ENCODE peak calls at places on chromosomes 11 and 22, in eight cellular contexts. One of them, this sample, is unnamed.

GRCh38 chr11:72752088-72752914 is at the start of gene ARAP1:
- DNase-seq in psoas muscle: peak
- DNase-seq in body of pancreas: peak
- DNase-seq in astrocyte of the cerebellum: no peak
- DNase-seq in HFF-Myc: no peak
- DNase-seq in left ventricle myocardium inferior: peak
- DNase-seq in ascending aorta: peak
- DNase-seq in thoracic aorta: peak
- DNase-seq in this sample: peak

GRCh38 chr22:49807780-49808708 is 19.6 kb downstream of the BRD1 start:
- DNase-seq in body of pancreas: no peak
- DNase-seq in left ventricle myocardium inferior: no peak
- DNase-seq in psoas muscle: no peak
- DNase-seq in HFF-Myc: no peak
- DNase-seq in ascending aorta: no peak
- DNase-seq in astrocyte of the cerebellum: no peak
- DNase-seq in thoracic aorta: no peak
- DNase-seq in this sample: no peak

GRCh38 chr11:72389116-72389515 is 45.2 kb downstream of the CLPB start:
- DNase-seq in body of pancreas: no peak
- DNase-seq in ascending aorta: no peak
- DNase-seq in astrocyte of the cerebellum: no peak
- DNase-seq in psoas muscle: no peak
- DNase-seq in HFF-Myc: no peak
- DNase-seq in thoracic aorta: no peak
- DNase-seq in left ventricle myocardium inferior: no peak
- DNase-seq in this sample: no peak

GRCh38 chr11:133491680-133492383 is 40.5 kb downstream of the OPCML start:
- DNase-seq in left ventricle myocardium inferior: no peak
- DNase-seq in body of pancreas: no peak
- DNase-seq in ascending aorta: no peak
- DNase-seq in thoracic aorta: no peak
- DNase-seq in astrocyte of the cerebellum: no peak
- DNase-seq in HFF-Myc: no peak
- DNase-seq in psoas muscle: no peak
- DNase-seq in this sample: no peak

GRCh38 chr11:3225159-3225758 is 6.6 kb upstream of the MRGPRG start:
- DNase-seq in ascending aorta: peak
- DNase-seq in left ventricle myocardium inferior: no peak
- DNase-seq in thoracic aorta: no peak
- DNase-seq in body of pancreas: no peak
- DNase-seq in psoas muscle: no peak
- DNase-seq in HFF-Myc: no peak
- DNase-seq in astrocyte of the cerebellum: no peak
- DNase-seq in this sample: no peak

GRCh38 chr11:134566311-134566710 is 154.3 kb upstream of the B3GAT1 start:
- DNase-seq in thoracic aorta: no peak
- DNase-seq in left ventricle myocardium inferior: no peak
- DNase-seq in psoas muscle: no peak
- DNase-seq in ascending aorta: peak
- DNase-seq in astrocyte of the cerebellum: no peak
- DNase-seq in HFF-Myc: no peak
- DNase-seq in body of pancreas: no peak
- DNase-seq in this sample: no peak

GRCh38 chr11:128764617-128765095 is 70.8 kb downstream of the FLI1 start:
- DNase-seq in HFF-Myc: no peak
- DNase-seq in psoas muscle: no peak
- DNase-seq in astrocyte of the cerebellum: no peak
- DNase-seq in thoracic aorta: no peak
- DNase-seq in ascending aorta: no peak
- DNase-seq in body of pancreas: peak
- DNase-seq in left ventricle myocardium inferior: no peak
- DNase-seq in this sample: no peak

GRCh38 chr11:10640308-10640707 is 53.2 kb downstream of the IRAG1 start:
- DNase-seq in psoas muscle: no peak
- DNase-seq in HFF-Myc: no peak
- DNase-seq in thoracic aorta: no peak
- DNase-seq in left ventricle myocardium inferior: no peak
- DNase-seq in body of pancreas: no peak
- DNase-seq in ascending aorta: no peak
- DNase-seq in astrocyte of the cerebellum: no peak
- DNase-seq in this sample: no peak

GRCh38 chr11:106133529-106133928 is 56.1 kb downstream of the AASDHPPT start:
- DNase-seq in body of pancreas: no peak
- DNase-seq in thoracic aorta: no peak
- DNase-seq in left ventricle myocardium inferior: no peak
- DNase-seq in psoas muscle: no peak
- DNase-seq in astrocyte of the cerebellum: no peak
- DNase-seq in ascending aorta: no peak
- DNase-seq in HFF-Myc: no peak
- DNase-seq in this sample: no peak

GRCh38 chr22:22023581-22024137 is 41.1 kb upstream of the TOP3B start:
- DNase-seq in thoracic aorta: no peak
- DNase-seq in psoas muscle: no peak
- DNase-seq in ascending aorta: no peak
- DNase-seq in HFF-Myc: no peak
- DNase-seq in astrocyte of the cerebellum: no peak
- DNase-seq in body of pancreas: no peak
- DNase-seq in left ventricle myocardium inferior: no peak
- DNase-seq in this sample: no peak

GRCh38 chr11:12249590-12250260 is 127.6 kb upstream of the PARVA start:
- DNase-seq in HFF-Myc: no peak
- DNase-seq in astrocyte of the cerebellum: no peak
- DNase-seq in thoracic aorta: no peak
- DNase-seq in psoas muscle: no peak
- DNase-seq in body of pancreas: peak
- DNase-seq in left ventricle myocardium inferior: no peak
- DNase-seq in ascending aorta: no peak
- DNase-seq in this sample: peak

GRCh38 chr11:29842061-29842460 is 174.8 kb downstream of the KCNA4 start:
- DNase-seq in left ventricle myocardium inferior: no peak
- DNase-seq in astrocyte of the cerebellum: no peak
- DNase-seq in body of pancreas: no peak
- DNase-seq in ascending aorta: no peak
- DNase-seq in psoas muscle: no peak
- DNase-seq in thoracic aorta: no peak
- DNase-seq in HFF-Myc: no peak
- DNase-seq in this sample: no peak

GRCh38 chr22:22546490-22546889 is 12.6 kb downstream of the PRAME start:
- DNase-seq in astrocyte of the cerebellum: no peak
- DNase-seq in ascending aorta: no peak
- DNase-seq in thoracic aorta: no peak
- DNase-seq in psoas muscle: no peak
- DNase-seq in body of pancreas: no peak
- DNase-seq in HFF-Myc: no peak
- DNase-seq in left ventricle myocardium inferior: no peak
- DNase-seq in this sample: no peak

DNA sequence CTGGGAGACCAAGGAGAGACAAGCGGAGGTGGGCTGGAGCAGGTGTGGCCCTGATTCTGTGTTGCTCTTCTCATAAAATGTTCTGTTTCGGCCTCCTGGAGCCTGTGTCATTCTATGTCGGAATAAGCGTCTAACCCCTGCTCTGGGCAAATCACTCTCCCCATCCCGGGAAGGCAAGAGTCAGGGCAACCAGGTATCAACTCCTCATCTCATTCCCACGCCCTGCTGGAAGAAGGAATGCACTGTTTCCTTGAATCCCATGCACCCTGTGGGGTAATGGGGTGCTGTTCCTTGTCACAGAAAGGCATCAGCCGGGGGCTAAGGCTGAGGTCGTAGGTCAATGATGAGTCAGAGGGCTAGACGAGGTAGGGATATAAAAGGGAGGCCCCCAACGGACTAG is 2.6 kb downstream of the FAM180B start:
- DNase-seq in body of pancreas: no peak
- DNase-seq in ascending aorta: no peak
- DNase-seq in HFF-Myc: no peak
- DNase-seq in thoracic aorta: no peak
- DNase-seq in astrocyte of the cerebellum: no peak
- DNase-seq in psoas muscle: no peak
- DNase-seq in left ventricle myocardium inferior: no peak
- DNase-seq in this sample: no peak
- H3K4me3 ChIP-seq in body of pancreas: no peak
- H3K4me3 ChIP-seq in ascending aorta: peak
- H3K4me3 ChIP-seq in HFF-Myc: no peak
- H3K4me3 ChIP-seq in thoracic aorta: no peak
- H3K4me3 ChIP-seq in astrocyte of the cerebellum: peak
- H3K4me3 ChIP-seq in psoas muscle: peak
- H3K4me3 ChIP-seq in left ventricle myocardium inferior: peak
- H3K4me3 ChIP-seq in this sample: peak

GRCh38 chr11:581752-582151 is 5.5 kb downstream of the PHRF1 start:
- DNase-seq in thoracic aorta: no peak
- DNase-seq in left ventricle myocardium inferior: no peak
- DNase-seq in psoas muscle: no peak
- DNase-seq in ascending aorta: no peak
- DNase-seq in body of pancreas: no peak
- DNase-seq in astrocyte of the cerebellum: no peak
- DNase-seq in HFF-Myc: no peak
- DNase-seq in this sample: no peak

GRCh38 chr11:579830-580601 is 3.7 kb downstream of the PHRF1 start:
- DNase-seq in ascending aorta: no peak
- DNase-seq in psoas muscle: no peak
- DNase-seq in thoracic aorta: no peak
- DNase-seq in HFF-Myc: no peak
- DNase-seq in astrocyte of the cerebellum: no peak
- DNase-seq in left ventricle myocardium inferior: no peak
- DNase-seq in body of pancreas: peak
- DNase-seq in this sample: no peak

GRCh38 chr11:584287-584686 is 8.0 kb downstream of the PHRF1 start:
- DNase-seq in HFF-Myc: no peak
- DNase-seq in left ventricle myocardium inferior: no peak
- DNase-seq in astrocyte of the cerebellum: no peak
- DNase-seq in ascending aorta: no peak
- DNase-seq in thoracic aorta: no peak
- DNase-seq in psoas muscle: no peak
- DNase-seq in body of pancreas: no peak
- DNase-seq in this sample: no peak

GRCh38 chr11:578276-579035 is 2.2 kb downstream of the PHRF1 start:
- DNase-seq in thoracic aorta: no peak
- DNase-seq in astrocyte of the cerebellum: no peak
- DNase-seq in body of pancreas: no peak
- DNase-seq in psoas muscle: no peak
- DNase-seq in left ventricle myocardium inferior: no peak
- DNase-seq in HFF-Myc: no peak
- DNase-seq in ascending aorta: no peak
- DNase-seq in this sample: no peak

GRCh38 chr11:581342-581741 is 5.1 kb downstream of the PHRF1 start:
- DNase-seq in thoracic aorta: no peak
- DNase-seq in body of pancreas: no peak
- DNase-seq in ascending aorta: no peak
- DNase-seq in left ventricle myocardium inferior: no peak
- DNase-seq in HFF-Myc: no peak
- DNase-seq in astrocyte of the cerebellum: no peak
- DNase-seq in psoas muscle: no peak
- DNase-seq in this sample: no peak
- H3K4me3 ChIP-seq in thoracic aorta: no peak
- H3K4me3 ChIP-seq in body of pancreas: no peak
- H3K4me3 ChIP-seq in ascending aorta: no peak
- H3K4me3 ChIP-seq in left ventricle myocardium inferior: no peak
- H3K4me3 ChIP-seq in HFF-Myc: no peak
- H3K4me3 ChIP-seq in astrocyte of the cerebellum: no peak
- H3K4me3 ChIP-seq in psoas muscle: no peak
- H3K4me3 ChIP-seq in this sample: no peak

GRCh38 chr11:83278351-83278750 is 7.8 kb downstream of the CCDC90B start:
- DNase-seq in body of pancreas: no peak
- DNase-seq in astrocyte of the cerebellum: peak
- DNase-seq in HFF-Myc: no peak
- DNase-seq in psoas muscle: no peak
- DNase-seq in ascending aorta: no peak
- DNase-seq in left ventricle myocardium inferior: no peak
- DNase-seq in thoracic aorta: no peak
- DNase-seq in this sample: no peak

GRCh38 chr11:83275888-83276641 is 10.1 kb downstream of the CCDC90B start:
- DNase-seq in ascending aorta: no peak
- DNase-seq in thoracic aorta: no peak
- DNase-seq in HFF-Myc: no peak
- DNase-seq in left ventricle myocardium inferior: no peak
- DNase-seq in astrocyte of the cerebellum: no peak
- DNase-seq in body of pancreas: no peak
- DNase-seq in psoas muscle: no peak
- DNase-seq in this sample: no peak

DNA sequence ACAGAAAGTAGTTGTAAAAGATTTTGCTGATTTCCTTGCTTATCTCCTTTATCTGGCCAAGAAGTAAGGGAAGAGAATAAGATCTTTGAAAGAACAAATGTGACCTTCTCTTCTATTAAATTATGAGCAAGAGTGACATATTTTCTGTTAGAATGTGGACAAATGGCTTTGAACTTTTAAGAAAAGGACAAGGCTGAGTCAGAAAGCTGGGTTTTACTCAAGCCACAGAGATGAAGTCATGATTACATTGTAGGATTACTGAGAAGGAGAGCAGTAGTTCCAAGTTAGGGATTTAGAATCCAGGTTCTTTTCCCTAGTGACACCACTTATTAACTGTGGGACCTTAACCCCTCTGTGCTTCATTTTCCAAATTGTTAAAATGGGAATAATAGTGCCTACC is 13.5 kb downstream of the CCDC90B start:
- DNase-seq in thoracic aorta: no peak
- DNase-seq in body of pancreas: no peak
- DNase-seq in astrocyte of the cerebellum: peak
- DNase-seq in HFF-Myc: no peak
- DNase-seq in psoas muscle: no peak
- DNase-seq in ascending aorta: no peak
- DNase-seq in left ventricle myocardium inferior: no peak
- DNase-seq in this sample: no peak
- H3K4me3 ChIP-seq in thoracic aorta: no peak
- H3K4me3 ChIP-seq in body of pancreas: no peak
- H3K4me3 ChIP-seq in astrocyte of the cerebellum: no peak
- H3K4me3 ChIP-seq in HFF-Myc: no peak
- H3K4me3 ChIP-seq in psoas muscle: no peak
- H3K4me3 ChIP-seq in ascending aorta: no peak
- H3K4me3 ChIP-seq in left ventricle myocardium inferior: no peak
- H3K4me3 ChIP-seq in this sample: no peak

DNA sequence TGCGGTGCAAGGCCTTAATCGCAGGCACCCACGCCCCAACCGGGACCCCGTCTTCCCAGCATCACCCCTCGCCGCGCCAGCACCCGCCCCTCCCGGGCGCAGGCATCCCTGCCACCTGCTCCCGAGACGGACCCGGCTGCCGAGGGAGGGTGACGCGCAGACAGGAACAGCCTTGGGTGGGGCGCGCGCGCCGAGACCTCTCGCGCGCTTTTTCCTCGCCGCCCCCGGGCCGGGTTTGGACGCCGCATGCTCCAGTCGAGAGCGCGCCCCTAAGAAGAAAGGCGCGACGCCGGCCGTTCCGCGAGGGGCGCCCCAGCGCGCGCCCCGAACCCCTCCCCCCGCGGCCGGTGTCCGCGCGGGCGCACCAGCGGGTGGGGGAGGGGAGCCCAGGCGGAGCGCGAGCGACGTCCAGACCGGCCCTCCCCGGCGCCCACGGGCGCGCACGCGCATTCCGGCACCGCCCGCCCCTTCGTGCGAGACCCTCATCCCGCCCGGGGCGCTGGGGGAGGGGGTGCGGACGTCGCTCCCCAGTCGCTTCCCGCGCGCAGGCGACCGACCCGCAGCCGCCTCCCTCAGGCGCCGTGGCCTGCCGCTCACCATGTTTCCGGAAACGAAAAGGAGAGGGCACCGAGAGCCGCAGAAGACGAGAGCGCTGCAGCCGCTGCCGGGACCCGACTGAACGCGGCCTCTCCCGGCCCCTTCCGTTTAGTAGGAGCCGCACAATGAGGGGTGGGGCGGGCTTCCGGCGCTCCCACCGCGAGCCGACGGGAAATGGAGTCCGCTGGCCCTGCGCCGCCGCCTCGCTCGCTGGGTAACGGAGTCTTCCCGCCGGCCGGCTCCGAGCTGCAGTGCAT is at the start of gene CFL1:
- DNase-seq in HFF-Myc: peak
- DNase-seq in ascending aorta: peak
- DNase-seq in thoracic aorta: peak
- DNase-seq in body of pancreas: peak
- DNase-seq in psoas muscle: peak
- DNase-seq in astrocyte of the cerebellum: peak
- DNase-seq in left ventricle myocardium inferior: peak
- DNase-seq in this sample: peak
- H3K4me3 ChIP-seq in HFF-Myc: peak
- H3K4me3 ChIP-seq in ascending aorta: peak
- H3K4me3 ChIP-seq in thoracic aorta: peak
- H3K4me3 ChIP-seq in body of pancreas: peak
- H3K4me3 ChIP-seq in psoas muscle: peak
- H3K4me3 ChIP-seq in astrocyte of the cerebellum: peak
- H3K4me3 ChIP-seq in left ventricle myocardium inferior: peak
- H3K4me3 ChIP-seq in this sample: peak